ENCODE peak calls at places on chromosomes 7 and 10, in eight cellular contexts. B is amniotic epithelial cell; C is neuronal stem cell; W is iris pigment epithelial cell; M is A549; X is iPS-NIHi11; E is GM13977; K is activated naive CD4-positive, alpha-beta T cell. Z is an unnamed sample.

GRCh38 chr10:29099001-29099400 is 189.9 kb upstream of the LYZL1 start:
- DNase-seq in B (no peak), C (no peak), W (no peak), M (no peak), X (no peak), E (no peak), K (no peak), Z (peak)

GRCh38 chr7:43879477-43879876 is 10.2 kb upstream of the MRPS24 start:
- DNase-seq in B (peak), C (no peak), W (peak), M (no peak), X (no peak), E (no peak), K (no peak), Z (peak)

GRCh38 chr7:136275794-136276193 is 298.6 kb upstream of the MTPN start:
- DNase-seq in B (peak), C (no peak), W (no peak), M (no peak), X (no peak), E (no peak), K (no peak), Z (peak)

GRCh38 chr10:42930516-42931205 is 146.2 kb upstream of the RET start:
- DNase-seq in B (no peak), C (no peak), W (no peak), M (no peak), X (no peak), E (no peak), K (no peak), Z (no peak)

GRCh38 chr10:33876547-33877400 is 542.3 kb upstream of the NRP1 start:
- DNase-seq in B (peak), C (no peak), W (peak), M (peak), X (no peak), E (no peak), K (no peak), Z (no peak)

GRCh38 chr7:76016191-76016947 is 22.0 kb upstream of the TMEM120A start:
- DNase-seq in B (peak), C (no peak), W (peak), M (no peak), X (no peak), E (no peak), K (no peak), Z (peak)

GRCh38 chr10:94496010-94496409 is 49.6 kb upstream of the HELLS start:
- DNase-seq in B (no peak), C (no peak), W (peak), M (no peak), X (no peak), E (peak), K (no peak), Z (no peak)

GRCh38 chr10:3237530-3237929 is 64.9 kb upstream of the PITRM1 start:
- DNase-seq in B (no peak), C (no peak), W (no peak), M (no peak), X (no peak), E (no peak), K (no peak), Z (no peak)

GRCh38 chr10:86258940-86259339 is 107.7 kb downstream of the GRID1 start:
- DNase-seq in B (no peak), C (no peak), W (no peak), M (no peak), X (peak), E (no peak), K (no peak), Z (no peak)

GRCh38 chr7:11557627-11558026 is 274.4 kb downstream of the THSD7A start:
- DNase-seq in B (peak), C (peak), W (peak), M (no peak), X (peak), E (peak), K (no peak), Z (peak)

GRCh38 chr7:155584261-155584660 is 37.9 kb upstream of the CNPY1 start:
- DNase-seq in B (no peak), C (no peak), W (no peak), M (no peak), X (no peak), E (no peak), K (no peak), Z (no peak)

GRCh38 chr10:77179015-77179695 is 458.5 kb downstream of the KCNMA1 start:
- DNase-seq in B (peak), C (no peak), W (peak), M (peak), X (peak), E (no peak), K (no peak), Z (peak)

GRCh38 chr7:120334475-120334874 is 61.5 kb downstream of the KCND2 start:
- DNase-seq in B (no peak), C (no peak), W (no peak), M (no peak), X (no peak), E (no peak), K (no peak), Z (no peak)

GRCh38 chr7:153590136-153590535 is 462.1 kb upstream of the DPP6 start:
- DNase-seq in B (no peak), C (no peak), W (no peak), M (no peak), X (no peak), E (no peak), K (no peak), Z (no peak)

GRCh38 chr10:93352638-93353383 is 129.3 kb downstream of the MYOF start:
- DNase-seq in B (peak), C (peak), W (peak), M (peak), X (peak), E (peak), K (no peak), Z (peak)

GRCh38 chr7:154627571-154628290 is 375.2 kb downstream of the PAXIP1 start:
- DNase-seq in B (no peak), C (no peak), W (no peak), M (no peak), X (no peak), E (no peak), K (no peak), Z (no peak)

GRCh38 chr10:127441350-127442219 is 107.5 kb upstream of the NPS start:
- DNase-seq in B (no peak), C (no peak), W (no peak), M (no peak), X (peak), E (no peak), K (no peak), Z (no peak)

GRCh38 chr10:105146436-105146835 is 505.3 kb downstream of the SORCS3 start:
- DNase-seq in B (no peak), C (no peak), W (no peak), M (no peak), X (no peak), E (no peak), K (no peak), Z (no peak)